ENCODE peak calls at places on chromosomes 4 and X, in five cellular contexts. P is H9, G is mesenchymal stem cell, U is neuronal stem cell, V is IMR-90. A is an unnamed sample.

GRCh38 chrX:74230094-74230493 is 73.9 kb upstream of the ZCCHC13 start:
- DNase-seq in U (no peak), P (no peak), G (no peak), V (no peak), A (no peak)

GRCh38 chrX:13533726-13534125 is 35.7 kb upstream of the EGFL6 start:
- DNase-seq in V (peak; percentile 24), G (peak; percentile 41), P (no peak), U (no peak), A (no peak)

GRCh38 chrX:77785746-77786548 is at the start of gene ATRX:
- DNase-seq in U (peak; percentile 68), V (peak; percentile 79), G (peak; percentile 87), P (peak; percentile 80), A (peak; percentile 72)

GRCh38 chrX:2497961-2498780 is 2.6 kb downstream of the DHRSX start:
- DNase-seq in V (peak; percentile 23), U (no peak), G (peak; percentile 49), P (no peak), A (peak; percentile 4)

GRCh38 chr4:6901669-6902317 is 7.8 kb upstream of the TBC1D14 start:
- DNase-seq in U (no peak), G (no peak), V (no peak), P (no peak), A (no peak)

GRCh38 chrX:134682081-134682480 is 23.8 kb upstream of the PLAC1 start:
- DNase-seq in G (no peak), P (no peak), U (no peak), V (no peak), A (no peak)

GRCh38 chr4:74934016-74934821 is 1.3 kb downstream of the PARM1 start:
- DNase-seq in G (peak; percentile 78), P (peak; percentile 47), V (peak; percentile 14), U (no peak), A (peak; percentile 84)

GRCh38 chr4:15781427-15782095 is 3.4 kb downstream of the CD38 start:
- DNase-seq in V (no peak), U (no peak), G (no peak), P (no peak), A (no peak)

GRCh38 chr4:183940807-183941310 is 35.8 kb downstream of the STOX2 start:
- DNase-seq in V (peak; percentile 3), U (no peak), P (no peak), G (no peak), A (no peak)

GRCh38 chrX:44228621-44229020 is 114.9 kb downstream of the EFHC2 start:
- DNase-seq in G (no peak), U (no peak), V (no peak), P (no peak), A (no peak)

GRCh38 chrX:73478961-73479360 is 32.1 kb downstream of the CDX4 start:
- DNase-seq in U (no peak), P (no peak), V (no peak), G (peak; percentile 0), A (peak; percentile 50)

GRCh38 chrX:88977835-88978234 is 230.8 kb downstream of the CPXCR1 start:
- DNase-seq in U (no peak), V (no peak), G (no peak), P (no peak), A (no peak)

GRCh38 chr4:115851918-115852766 is 738.7 kb upstream of the NDST4 start:
- DNase-seq in P (peak; percentile 73), G (peak; percentile 64), U (peak; percentile 40), V (no peak), A (peak; percentile 42)

GRCh38 chr4:187236491-187236890 is 512.8 kb upstream of the FAT1 start:
- DNase-seq in G (peak; percentile 28), P (no peak), U (no peak), V (peak; percentile 84), A (peak; percentile 73)

GRCh38 chr4:44448548-44449443 is at the start of gene KCTD8:
- DNase-seq in U (peak; percentile 93), G (peak; percentile 48), V (peak; percentile 39), P (peak; percentile 98), A (peak; percentile 2)

GRCh38 chr4:40121515-40121914 is 64.9 kb downstream of the N4BP2 start:
- DNase-seq in U (no peak), G (peak; percentile 78), P (no peak), V (peak; percentile 89), A (peak; percentile 46)

GRCh38 chrX:97672608-97673007 is 788.9 kb downstream of the RPA4 start:
- DNase-seq in G (no peak), U (no peak), P (no peak), V (no peak), A (no peak)

GRCh38 chr4:115361781-115362180 is 248.4 kb upstream of the NDST4 start:
- DNase-seq in V (no peak), U (no peak), P (no peak), G (peak; percentile 46), A (peak; percentile 10)

GRCh38 chr4:73212982-73213730 is 45.4 kb downstream of the ANKRD17 start:
- DNase-seq in G (no peak), U (no peak), P (no peak), V (no peak), A (no peak)
- H3K4me1 ChIP-seq in G (no peaks in the 10 kb centered on the region), U (no peaks in the 10 kb centered on the region), P (no peaks in the 10 kb centered on the region), V (peaks cover 2% of the 10 kb centered on the region), A (no peaks in the 10 kb centered on the region)

GRCh38 chr4:139454111-139454600 is at the start of gene RAB33B:
- DNase-seq in G (peak; percentile 91), P (no peak), V (peak; percentile 86), U (no peak), A (peak; percentile 94)
- H3K14ac ChIP-seq in G (no peak within 1 kb of the TSS), P (peak within 1 kb of the TSS; percentile 97), V (peak within 1 kb of the TSS; percentile 92), U (peak within 1 kb of the TSS; percentile 83), A (peak within 1 kb of the TSS; percentile 97)

GRCh38 chrX:154397888-154398667 is at the start of gene RPL10:
- DNase-seq in V (peak; percentile 97), U (peak; percentile 88), G (peak; percentile 97), P (peak; percentile 95), A (peak; percentile 95)
- H2BK5ac ChIP-seq in V (peak within 1 kb of the TSS; percentile 89), U (peak within 1 kb of the TSS; percentile 97), G (peak within 1 kb of the TSS; percentile 87), P (peak within 1 kb of the TSS; percentile 85), A (peak within 1 kb of the TSS; percentile 92)

GRCh38 chr4:3699261-3699660 is 66.9 kb upstream of the ADRA2C start:
- DNase-seq in V (no peak), P (no peak), U (no peak), G (no peak), A (no peak)
- H3K4me1 ChIP-seq in V (no peaks in the 10 kb centered on the region), P (no peaks in the 10 kb centered on the region), U (peaks cover 8% of the 10 kb centered on the region), G (no peaks in the 10 kb centered on the region), A (no peaks in the 10 kb centered on the region)

GRCh38 chrX:136950206-136950605 is 69.7 kb upstream of the RBMX start:
- DNase-seq in P (no peak), V (no peak), G (no peak), U (no peak), A (no peak)

GRCh38 chrX:136954930-136955329 is 74.4 kb upstream of the RBMX start:
- DNase-seq in P (no peak), G (peak; percentile 29), V (peak; percentile 46), U (no peak), A (no peak)

DNA sequence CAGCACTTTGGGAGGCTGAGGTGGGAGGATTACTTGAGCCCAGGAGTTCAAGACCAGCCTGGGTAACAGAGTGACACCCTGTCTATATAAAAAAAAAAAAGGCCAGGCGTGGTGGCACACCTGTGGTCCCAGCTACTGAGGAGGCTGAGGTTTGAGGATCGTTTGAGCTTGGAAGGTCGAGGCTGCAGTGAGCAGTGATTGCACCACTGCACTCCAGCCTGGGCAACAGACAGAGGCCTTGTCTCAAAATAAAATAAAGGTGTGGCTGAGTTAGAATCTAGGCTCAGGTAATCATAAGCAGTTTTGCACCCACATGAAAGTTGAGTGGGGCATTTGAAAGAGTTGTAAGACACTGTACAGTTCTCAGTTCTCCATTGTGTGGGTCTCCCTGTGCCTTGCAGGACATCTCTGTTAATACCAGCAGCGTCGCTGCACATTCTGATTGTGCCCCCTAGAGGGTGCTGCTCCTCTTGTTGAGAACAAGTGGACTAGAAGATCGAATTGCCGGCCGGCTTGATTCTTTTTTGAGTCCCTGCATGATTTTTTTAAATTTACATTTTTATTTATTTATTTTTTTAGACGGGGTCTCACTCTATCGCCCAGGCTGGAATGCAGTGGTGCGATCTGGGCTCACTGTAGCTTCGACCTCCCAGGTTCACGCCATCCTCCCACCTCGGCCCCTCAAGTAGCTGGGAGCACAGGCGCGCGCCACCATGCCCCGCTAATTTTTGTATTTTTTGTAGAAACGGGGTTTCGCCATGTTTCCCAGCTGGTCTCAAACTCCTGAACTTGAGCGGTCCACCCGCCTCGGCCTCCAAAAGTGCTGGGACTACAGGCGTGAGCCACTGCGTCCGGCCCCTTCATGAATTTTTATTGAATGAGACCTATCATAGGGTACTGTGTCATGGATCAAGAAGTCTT is 73.6 kb upstream of the RBMX start:
- DNase-seq in U (peak; percentile 45), P (peak; percentile 63), G (peak; percentile 69), V (peak; percentile 67), A (peak; percentile 73)
- H3K14ac ChIP-seq in U (no peak overlapping the region), P (no peak overlapping the region), G (no peak overlapping the region), V (no peak overlapping the region), A (no peak overlapping the region)

A was measured in trophoblast cell.